ENCODE peak calls at places on chromosomes 13 and 19, in six cellular contexts. F is IMR-90, Y is H1, H is H9, U is mesenchymal stem cell, R is trophoblast cell. G is an unnamed sample.

GRCh38 chr13:48978942-48979601 is 3.4 kb downstream of the FNDC3A start:
- DNase-seq in U (no peak), Y (no peak), H (no peak), F (no peak), R (no peak), G (no peak)

GRCh38 chr19:40596608-40597328 is 4.4 kb upstream of the LTBP4 start:
- DNase-seq in U (peak), Y (no peak), R (peak), F (peak), H (peak), G (no peak)

GRCh38 chr19:50315773-50316448 is 13.3 kb downstream of the KCNC3 start:
- DNase-seq in R (no peak), U (no peak), H (peak), F (no peak), Y (no peak), G (no peak)

GRCh38 chr19:46303702-46304397 is 7.0 kb downstream of the HIF3A start:
- DNase-seq in R (peak), H (peak), U (peak), F (no peak), Y (peak), G (peak)

GRCh38 chr13:99043700-99044300 is 65.9 kb upstream of the DOCK9 start:
- DNase-seq in F (no peak), R (no peak), Y (no peak), U (no peak), H (no peak), G (no peak)

GRCh38 chr19:49374665-49375434 is 11.2 kb downstream of the DKKL1 start:
- DNase-seq in Y (no peak), F (no peak), R (no peak), H (no peak), U (no peak), G (no peak)

GRCh38 chr13:28494861-28495585 is at the start of gene FLT1:
- DNase-seq in U (peak), F (peak), R (peak), H (peak), Y (peak), G (peak)

GRCh38 chr13:57739089-57739488 is 107.5 kb downstream of the PCDH17 start:
- DNase-seq in Y (no peak), F (no peak), H (no peak), R (no peak), U (no peak), G (no peak)

GRCh38 chr19:3178377-3178972 is at the start of gene S1PR4:
- DNase-seq in F (no peak), R (no peak), U (no peak), Y (no peak), H (peak), G (no peak)

GRCh38 chr13:33331962-33332361 is 46.4 kb upstream of the STARD13 start:
- DNase-seq in F (no peak), U (no peak), Y (no peak), R (no peak), H (no peak), G (no peak)

GRCh38 chr19:12665646-12666304 is 767 bp downstream of the MAN2B1 start:
- DNase-seq in F (peak), R (peak), U (no peak), H (no peak), Y (no peak), G (no peak)

GRCh38 chr19:46603195-46603637 is 2.1 kb downstream of the CALM3 start:
- DNase-seq in R (no peak), F (no peak), U (no peak), Y (no peak), H (no peak), G (no peak)

GRCh38 chr19:15463865-15464371 is 426 bp downstream of the RASAL3 start:
- DNase-seq in R (no peak), F (no peak), U (no peak), Y (no peak), H (peak), G (no peak)

GRCh38 chr13:109198585-109198984 is 569.2 kb downstream of the MYO16 start:
- DNase-seq in U (peak), F (peak), H (no peak), Y (no peak), R (no peak), G (no peak)
- H3K14ac ChIP-seq in U (no peak), F (peak), H (no peak), Y (no peak), R (no peak), G (no peak)

GRCh38 chr13:61954092-61954491 is 538.4 kb upstream of the PCDH20 start:
- DNase-seq in U (peak), R (peak), Y (no peak), H (no peak), F (peak), G (peak)
- H4K8ac ChIP-seq in U (no peak), R (no peak), Y (no peak), H (no peak), F (no peak), G (no peak)

DNA sequence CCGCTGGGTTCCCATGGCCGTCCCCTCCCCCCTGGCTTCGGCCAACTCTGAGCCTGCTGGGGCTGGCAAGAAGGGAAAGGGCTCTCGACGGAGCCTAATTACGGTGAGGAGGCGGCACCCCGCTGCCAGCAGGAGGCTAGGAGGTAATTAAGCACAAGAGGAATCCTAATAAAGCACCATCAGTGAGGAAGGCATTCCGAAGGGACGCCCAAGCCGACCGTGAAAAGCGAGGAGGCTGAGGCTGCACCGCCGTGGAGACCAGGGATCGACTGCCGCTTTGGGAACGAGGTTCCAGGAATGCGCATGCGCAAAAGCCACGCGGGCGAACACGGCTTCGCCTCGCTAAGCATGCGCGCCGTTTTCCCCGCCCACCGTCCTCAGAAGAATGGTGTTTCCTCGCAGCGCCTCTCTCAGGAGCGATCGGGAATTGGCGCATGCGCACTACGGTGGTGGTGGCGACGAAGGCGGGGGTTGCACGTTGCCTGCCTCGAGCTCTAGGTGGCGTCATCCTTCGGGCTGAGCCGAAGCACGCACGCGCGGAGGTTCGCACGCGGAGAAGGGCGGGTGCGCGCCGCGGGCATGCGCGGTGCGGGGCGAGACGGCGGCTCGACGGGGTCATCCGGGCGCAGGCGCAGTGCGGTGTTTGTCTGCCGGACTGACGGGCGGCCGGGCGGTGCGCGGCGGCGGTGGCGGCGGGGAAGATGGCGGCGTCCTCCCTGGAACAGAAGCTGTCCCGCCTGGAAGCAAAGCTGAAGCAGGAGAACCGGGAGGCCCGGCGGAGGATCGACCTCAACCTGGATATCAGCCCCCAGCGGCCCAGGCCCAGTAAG is at the start of gene MAP2K7:
- DNase-seq in H (peak), F (peak), R (peak), Y (peak), U (peak), G (peak)
- H3K14ac ChIP-seq in H (peak), F (peak), R (peak), Y (no peak), U (peak), G (peak)

GRCh38 chr13:109836629-109837607 is 50.5 kb upstream of the IRS2 start:
- DNase-seq in Y (no peak), H (no peak), F (no peak), R (no peak), U (no peak), G (no peak)
- H4K8ac ChIP-seq in Y (no peak), H (no peak), F (no peak), R (no peak), U (no peak), G (no peak)

GRCh38 chr19:48170817-48171347 is 402 bp downstream of the ZSWIM9 start:
- DNase-seq in R (no peak), Y (no peak), F (no peak), U (no peak), H (peak), G (no peak)
- H3K14ac ChIP-seq in R (peak), Y (no peak), F (peak), U (peak), H (peak), G (peak)

GRCh38 chr19:7533925-7534480 is 1.5 kb upstream of the PNPLA6 start:
- DNase-seq in Y (peak), U (peak), F (peak), R (peak), H (peak), G (peak)
- H4K8ac ChIP-seq in Y (peak), U (no peak), F (peak), R (peak), H (no peak), G (no peak)